ENCODE peak calls at places on chromosome 9, in four cellular contexts. Q is bronchial epithelial cell, V is GM12865, J is cardiac muscle cell. Y is an unnamed sample.
A peak's percentile ranks its signal among the peaks of the same experiment; 100 is the strongest.

GRCh38 chr9:82153032-82153431 is 164.5 kb downstream of the SPATA31D1 start:
- DNase-seq in Q (no peak), J (no peak), V (no peak), Y (no peak)

GRCh38 chr9:35789541-35789940 is 1.9 kb upstream of the NPR2 start:
- DNase-seq in J (no peak), V (no peak), Q (no peak), Y (no peak)

GRCh38 chr9:3467593-3468219 is 58.1 kb downstream of the RFX3 start:
- DNase-seq in J (peak; percentile 63), Q (peak; percentile 59), V (peak; percentile 83), Y (peak; percentile 58)

GRCh38 chr9:107309271-107309670 is 26.2 kb downstream of the RAD23B start:
- DNase-seq in J (no peak), V (no peak), Q (no peak), Y (no peak)

GRCh38 chr9:130242270-130243014 is 23.1 kb upstream of the HMCN2 start:
- DNase-seq in V (no peak), Q (no peak), J (no peak), Y (no peak)

GRCh38 chr9:136052991-136053756 is 41.9 kb downstream of the NACC2 start:
- DNase-seq in V (no peak), J (no peak), Q (peak; percentile 12), Y (no peak)

GRCh38 chr9:98538626-98539031 is 170.1 kb downstream of the GABBR2 start:
- DNase-seq in Q (no peak), V (no peak), J (no peak), Y (no peak)

GRCh38 chr9:93675336-93676150 is 99.2 kb downstream of the PHF2 start:
- DNase-seq in Q (no peak), V (no peak), J (no peak), Y (no peak)

DNA sequence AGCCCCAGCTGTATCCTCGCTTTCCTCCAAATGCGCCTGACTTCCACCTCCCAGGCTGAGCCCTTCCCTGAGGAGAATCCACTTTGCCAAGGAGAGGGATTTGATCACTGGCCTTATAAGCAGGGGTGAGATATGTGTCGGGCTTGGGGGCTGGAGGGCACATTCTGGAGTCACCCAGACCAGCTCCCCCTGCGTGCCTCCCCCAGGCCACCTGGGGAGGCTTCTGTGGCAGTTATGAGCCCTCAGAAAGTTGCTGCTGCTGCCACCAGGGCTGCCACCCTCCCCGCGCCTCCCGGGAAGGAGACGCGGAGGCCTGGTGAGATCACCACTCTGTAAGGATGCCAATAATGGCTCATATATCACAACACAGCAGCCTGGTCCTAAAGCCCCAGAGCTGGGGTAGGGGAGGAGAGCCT is 211.5 kb downstream of the PAPPA start:
- DNase-seq in Q (peak; percentile 56), J (no peak), V (no peak), Y (no peak)
- TF ChIP-seq CTCF in Q (peak; percentile 16), J (peak; percentile 20), V (no peak), Y (no peak)

GRCh38 chr9:127562841-127563523 is 49.1 kb upstream of the STXBP1 start:
- DNase-seq in V (no peak), J (no peak), Q (peak; percentile 76), Y (no peak)
- TF ChIP-seq CTCF in V (no peak), J (no peak), Q (peak; percentile 23), Y (no peak)

DNA sequence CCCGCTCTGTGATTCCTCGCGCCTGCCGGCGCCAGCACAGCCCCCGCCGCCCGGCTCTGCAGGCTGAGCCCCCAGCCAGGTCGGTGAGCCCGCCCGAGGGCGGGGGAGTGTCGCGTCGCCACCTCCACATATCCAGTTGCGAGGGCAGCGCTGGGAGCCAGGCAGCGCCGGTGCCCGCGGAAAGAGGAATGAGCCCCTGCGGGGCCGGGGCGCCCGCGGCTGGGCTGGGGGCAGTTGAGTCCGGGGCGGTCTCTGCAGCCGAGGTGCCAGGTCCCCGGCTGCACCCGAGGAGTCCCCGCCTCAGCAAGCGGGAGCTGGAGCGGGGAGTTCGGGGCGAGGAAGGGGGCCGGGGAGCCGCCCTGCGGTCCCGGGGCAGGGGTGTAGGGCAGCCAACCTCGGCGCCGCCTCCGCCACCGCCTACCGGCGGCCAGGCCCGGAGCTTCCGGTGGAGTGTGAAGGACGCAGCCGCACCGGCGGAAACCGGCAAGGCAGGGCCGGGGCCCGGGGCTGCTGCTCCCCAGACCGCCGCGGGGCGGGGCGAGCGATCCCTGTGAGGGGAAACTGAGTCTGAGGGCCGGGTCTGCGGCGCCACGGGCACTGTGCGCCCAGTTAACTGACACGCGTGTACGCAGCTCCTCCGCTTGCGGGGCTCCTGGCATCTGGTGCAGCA is 2.3 kb upstream of the TRAF1 start:
- DNase-seq in V (peak; percentile 87), J (peak; percentile 68), Q (no peak), Y (peak; percentile 83)
- TF ChIP-seq CTCF in V (no peak), J (peak; percentile 19), Q (no peak), Y (no peak)

GRCh38 chr9:26656003-26656940 is 236.3 kb downstream of the CAAP1 start:
- DNase-seq in Q (no peak), J (peak; percentile 22), V (peak; percentile 21), Y (no peak)
- TF ChIP-seq CTCF in Q (peak; percentile 31), J (peak; percentile 26), V (peak; percentile 34), Y (no peak)

GRCh38 chr9:78783743-78784142 is 486.8 kb downstream of the PSAT1 start:
- DNase-seq in V (no peak), Q (peak; percentile 7), J (no peak), Y (no peak)
- TF ChIP-seq CTCF in V (no peak), Q (peak; percentile 30), J (peak; percentile 28), Y (no peak)

GRCh38 chr9:105295151-105295550 is 50.7 kb downstream of the SLC44A1 start:
- DNase-seq in Q (no peak), J (no peak), V (no peak), Y (no peak)
- TF ChIP-seq CTCF in Q (no peak), J (no peak), V (no peak), Y (no peak)

GRCh38 chr9:134839441-134840125 is 41.0 kb upstream of the FCN2 start:
- DNase-seq in V (no peak), Q (no peak), J (no peak), Y (no peak)
- TF ChIP-seq CTCF in V (no peak), Q (no peak), J (no peak), Y (no peak)

DNA sequence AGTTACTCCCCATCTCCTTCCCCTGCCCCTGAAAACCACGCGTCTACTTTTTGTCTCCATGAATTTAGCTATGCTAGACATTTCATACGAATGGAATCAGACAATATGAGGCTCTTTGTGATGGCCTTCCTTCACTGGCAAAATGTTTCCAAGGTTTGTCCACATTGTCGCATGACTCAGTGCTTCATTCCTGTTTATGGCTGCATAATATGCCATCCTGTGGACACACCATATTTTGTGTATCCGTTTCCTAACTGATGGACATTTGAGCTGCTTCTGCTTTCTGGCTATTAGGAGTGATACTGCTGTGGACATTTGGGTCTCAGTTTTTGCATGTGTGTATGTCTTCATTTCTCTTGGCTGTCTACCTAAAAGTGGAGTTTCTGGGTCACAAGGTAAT is 14.5 kb downstream of the NTNG2 start:
- DNase-seq in J (no peak), V (no peak), Q (no peak), Y (no peak)
- TF ChIP-seq CTCF in J (no peak), V (no peak), Q (no peak), Y (no peak)